ENCODE peak calls at places on chromosomes 12 and 14, in seven cellular contexts. One of them, this sample, is unnamed.
A peak's percentile ranks its signal among the peaks of the same experiment; 100 is the strongest.

GRCh38 chr14:35229495-35230089 is 62.6 kb upstream of the PSMA6 start:
- DNase-seq in endothelial cell of umbilical vein: peak; percentile 41
- DNase-seq in uterus: no peak
- DNase-seq in A549: no peak
- DNase-seq in right lobe of liver: no peak
- DNase-seq in tibial nerve: no peak
- DNase-seq in OCI-LY7: peak; percentile 61
- DNase-seq in this sample: no peak

GRCh38 chr14:92507174-92507768 is 6.3 kb upstream of the RIN3 start:
- DNase-seq in right lobe of liver: no peak
- DNase-seq in tibial nerve: peak; percentile 20
- DNase-seq in uterus: no peak
- DNase-seq in endothelial cell of umbilical vein: no peak
- DNase-seq in OCI-LY7: peak; percentile 44
- DNase-seq in A549: no peak
- DNase-seq in this sample: no peak

GRCh38 chr14:63287661-63288483 is 30.9 kb downstream of the GPHB5 start:
- DNase-seq in uterus: no peak
- DNase-seq in endothelial cell of umbilical vein: no peak
- DNase-seq in OCI-LY7: no peak
- DNase-seq in right lobe of liver: no peak
- DNase-seq in A549: no peak
- DNase-seq in tibial nerve: no peak
- DNase-seq in this sample: no peak

GRCh38 chr12:1810931-1811280 is 9.5 kb upstream of the LRTM2 start:
- DNase-seq in right lobe of liver: no peak
- DNase-seq in uterus: no peak
- DNase-seq in tibial nerve: no peak
- DNase-seq in endothelial cell of umbilical vein: no peak
- DNase-seq in OCI-LY7: no peak
- DNase-seq in A549: no peak
- DNase-seq in this sample: no peak

GRCh38 chr12:18570543-18570942 is 167.3 kb downstream of the PLCZ1 start:
- DNase-seq in uterus: no peak
- DNase-seq in tibial nerve: no peak
- DNase-seq in endothelial cell of umbilical vein: no peak
- DNase-seq in A549: no peak
- DNase-seq in OCI-LY7: no peak
- DNase-seq in right lobe of liver: no peak
- DNase-seq in this sample: no peak

GRCh38 chr14:104800600-104801283 is at the start of gene ZBTB42:
- DNase-seq in endothelial cell of umbilical vein: peak; percentile 42
- DNase-seq in right lobe of liver: peak; percentile 87
- DNase-seq in tibial nerve: no peak
- DNase-seq in A549: no peak
- DNase-seq in uterus: peak; percentile 60
- DNase-seq in OCI-LY7: peak; percentile 53
- DNase-seq in this sample: peak; percentile 60

GRCh38 chr12:124734224-124734788 is 129.4 kb downstream of the SCARB1 start:
- DNase-seq in tibial nerve: peak; percentile 55
- DNase-seq in uterus: no peak
- DNase-seq in right lobe of liver: no peak
- DNase-seq in endothelial cell of umbilical vein: no peak
- DNase-seq in A549: peak; percentile 62
- DNase-seq in OCI-LY7: no peak
- DNase-seq in this sample: no peak

GRCh38 chr12:41962171-41962572 is 182.5 kb downstream of the GXYLT1 start:
- DNase-seq in right lobe of liver: peak; percentile 20
- DNase-seq in OCI-LY7: no peak
- DNase-seq in uterus: no peak
- DNase-seq in tibial nerve: no peak
- DNase-seq in A549: no peak
- DNase-seq in endothelial cell of umbilical vein: no peak
- DNase-seq in this sample: no peak

GRCh38 chr14:100547633-100548294 is 39.5 kb downstream of the BEGAIN start:
- DNase-seq in tibial nerve: peak; percentile 59
- DNase-seq in OCI-LY7: peak; percentile 18
- DNase-seq in right lobe of liver: peak; percentile 51
- DNase-seq in A549: no peak
- DNase-seq in uterus: peak; percentile 79
- DNase-seq in endothelial cell of umbilical vein: peak; percentile 34
- DNase-seq in this sample: no peak

GRCh38 chr14:74085047-74085637 is 386 bp downstream of the LIN52 start:
- DNase-seq in A549: peak; percentile 9
- DNase-seq in endothelial cell of umbilical vein: no peak
- DNase-seq in uterus: no peak
- DNase-seq in right lobe of liver: no peak
- DNase-seq in tibial nerve: no peak
- DNase-seq in OCI-LY7: peak; percentile 12
- DNase-seq in this sample: no peak

GRCh38 chr12:67415473-67415872 is 146.3 kb downstream of the CAND1 start:
- DNase-seq in A549: peak; percentile 34
- DNase-seq in right lobe of liver: no peak
- DNase-seq in uterus: no peak
- DNase-seq in OCI-LY7: peak; percentile 35
- DNase-seq in endothelial cell of umbilical vein: no peak
- DNase-seq in tibial nerve: peak; percentile 16
- DNase-seq in this sample: no peak

GRCh38 chr12:38921025-38921677 is 15.8 kb upstream of the CPNE8 start:
- DNase-seq in uterus: no peak
- DNase-seq in tibial nerve: peak; percentile 59
- DNase-seq in OCI-LY7: peak; percentile 43
- DNase-seq in right lobe of liver: peak; percentile 32
- DNase-seq in A549: peak; percentile 83
- DNase-seq in endothelial cell of umbilical vein: peak; percentile 68
- DNase-seq in this sample: no peak

GRCh38 chr12:117114784-117115183 is 15.6 kb upstream of the TESC start:
- DNase-seq in endothelial cell of umbilical vein: no peak
- DNase-seq in A549: no peak
- DNase-seq in OCI-LY7: no peak
- DNase-seq in tibial nerve: no peak
- DNase-seq in right lobe of liver: no peak
- DNase-seq in uterus: no peak
- DNase-seq in this sample: no peak

GRCh38 chr12:6225630-6226001 is 25.4 kb downstream of the CD9 start:
- DNase-seq in uterus: no peak
- DNase-seq in right lobe of liver: no peak
- DNase-seq in A549: no peak
- DNase-seq in OCI-LY7: no peak
- DNase-seq in endothelial cell of umbilical vein: no peak
- DNase-seq in tibial nerve: no peak
- DNase-seq in this sample: no peak

GRCh38 chr12:8088574-8088973 is 6.5 kb downstream of the NECAP1 start:
- DNase-seq in endothelial cell of umbilical vein: no peak
- DNase-seq in uterus: no peak
- DNase-seq in tibial nerve: no peak
- DNase-seq in OCI-LY7: no peak
- DNase-seq in A549: no peak
- DNase-seq in right lobe of liver: no peak
- DNase-seq in this sample: peak; percentile 26

GRCh38 chr12:62158416-62159360 is 101.5 kb upstream of the USP15 start:
- DNase-seq in tibial nerve: no peak
- DNase-seq in endothelial cell of umbilical vein: no peak
- DNase-seq in OCI-LY7: no peak
- DNase-seq in A549: no peak
- DNase-seq in uterus: no peak
- DNase-seq in right lobe of liver: no peak
- DNase-seq in this sample: no peak

GRCh38 chr12:105724651-105725050 is 394.2 kb downstream of the C12orf75 start:
- DNase-seq in OCI-LY7: no peak
- DNase-seq in A549: no peak
- DNase-seq in endothelial cell of umbilical vein: no peak
- DNase-seq in right lobe of liver: no peak
- DNase-seq in uterus: no peak
- DNase-seq in tibial nerve: no peak
- DNase-seq in this sample: no peak

GRCh38 chr12:119156401-119156800 is 22.3 kb upstream of the HSPB8 start:
- DNase-seq in endothelial cell of umbilical vein: no peak
- DNase-seq in OCI-LY7: no peak
- DNase-seq in tibial nerve: no peak
- DNase-seq in uterus: no peak
- DNase-seq in A549: peak; percentile 11
- DNase-seq in right lobe of liver: no peak
- DNase-seq in this sample: no peak

GRCh38 chr12:2856901-2857495 is at the start of gene TEX52:
- DNase-seq in right lobe of liver: no peak
- DNase-seq in A549: no peak
- DNase-seq in endothelial cell of umbilical vein: no peak
- DNase-seq in tibial nerve: no peak
- DNase-seq in uterus: no peak
- DNase-seq in OCI-LY7: no peak
- DNase-seq in this sample: no peak

GRCh38 chr12:88951860-88952483 is 371.7 kb upstream of the KITLG start:
- DNase-seq in right lobe of liver: no peak
- DNase-seq in tibial nerve: no peak
- DNase-seq in endothelial cell of umbilical vein: peak; percentile 10
- DNase-seq in OCI-LY7: no peak
- DNase-seq in uterus: no peak
- DNase-seq in A549: no peak
- DNase-seq in this sample: no peak

GRCh38 chr12:93526786-93527428 is 45.6 kb upstream of the SOCS2 start:
- DNase-seq in tibial nerve: no peak
- DNase-seq in uterus: no peak
- DNase-seq in A549: peak; percentile 92
- DNase-seq in right lobe of liver: no peak
- DNase-seq in OCI-LY7: no peak
- DNase-seq in endothelial cell of umbilical vein: peak; percentile 62
- DNase-seq in this sample: no peak

GRCh38 chr14:94306047-94306978 is 13.2 kb upstream of the SERPINA10 start:
- DNase-seq in endothelial cell of umbilical vein: no peak
- DNase-seq in uterus: no peak
- DNase-seq in OCI-LY7: no peak
- DNase-seq in tibial nerve: no peak
- DNase-seq in right lobe of liver: no peak
- DNase-seq in A549: no peak
- DNase-seq in this sample: no peak

GRCh38 chr14:94310248-94310647 is 12.9 kb downstream of the SERPINA6 start:
- DNase-seq in A549: no peak
- DNase-seq in tibial nerve: no peak
- DNase-seq in uterus: no peak
- DNase-seq in endothelial cell of umbilical vein: no peak
- DNase-seq in right lobe of liver: no peak
- DNase-seq in OCI-LY7: no peak
- DNase-seq in this sample: no peak

GRCh38 chr14:94305620-94306019 is 12.6 kb upstream of the SERPINA10 start:
- DNase-seq in A549: no peak
- DNase-seq in OCI-LY7: no peak
- DNase-seq in tibial nerve: no peak
- DNase-seq in right lobe of liver: no peak
- DNase-seq in uterus: no peak
- DNase-seq in endothelial cell of umbilical vein: no peak
- DNase-seq in this sample: no peak

GRCh38 chr14:94309721-94310120 is 13.4 kb downstream of the SERPINA6 start:
- DNase-seq in endothelial cell of umbilical vein: no peak
- DNase-seq in tibial nerve: no peak
- DNase-seq in uterus: no peak
- DNase-seq in right lobe of liver: no peak
- DNase-seq in OCI-LY7: no peak
- DNase-seq in A549: no peak
- DNase-seq in this sample: no peak

GRCh38 chr14:94307410-94307992 is 14.4 kb upstream of the SERPINA10 start:
- DNase-seq in tibial nerve: no peak
- DNase-seq in right lobe of liver: no peak
- DNase-seq in OCI-LY7: no peak
- DNase-seq in A549: peak; percentile 51
- DNase-seq in uterus: no peak
- DNase-seq in endothelial cell of umbilical vein: no peak
- DNase-seq in this sample: no peak
- TF ChIP-seq CTCF in tibial nerve: no peak
- TF ChIP-seq CTCF in right lobe of liver: peak; percentile 48
- TF ChIP-seq CTCF in OCI-LY7: peak; percentile 69
- TF ChIP-seq CTCF in A549: no peak
- TF ChIP-seq CTCF in uterus: no peak
- TF ChIP-seq CTCF in endothelial cell of umbilical vein: no peak
- TF ChIP-seq CTCF in this sample: no peak

GRCh38 chr14:76998777-76999366 is 29.6 kb downstream of the IRF2BPL start:
- DNase-seq in tibial nerve: no peak
- DNase-seq in endothelial cell of umbilical vein: no peak
- DNase-seq in OCI-LY7: no peak
- DNase-seq in A549: no peak
- DNase-seq in uterus: no peak
- DNase-seq in right lobe of liver: no peak
- DNase-seq in this sample: no peak
- H3K27ac ChIP-seq in tibial nerve: no peak overlapping the region
- H3K27ac ChIP-seq in endothelial cell of umbilical vein: no peak overlapping the region
- H3K27ac ChIP-seq in OCI-LY7: no peak overlapping the region
- H3K27ac ChIP-seq in A549: no peak overlapping the region
- H3K27ac ChIP-seq in uterus: no peak overlapping the region
- H3K27ac ChIP-seq in right lobe of liver: no peak overlapping the region
- H3K27ac ChIP-seq in this sample: no peak overlapping the region

DNA sequence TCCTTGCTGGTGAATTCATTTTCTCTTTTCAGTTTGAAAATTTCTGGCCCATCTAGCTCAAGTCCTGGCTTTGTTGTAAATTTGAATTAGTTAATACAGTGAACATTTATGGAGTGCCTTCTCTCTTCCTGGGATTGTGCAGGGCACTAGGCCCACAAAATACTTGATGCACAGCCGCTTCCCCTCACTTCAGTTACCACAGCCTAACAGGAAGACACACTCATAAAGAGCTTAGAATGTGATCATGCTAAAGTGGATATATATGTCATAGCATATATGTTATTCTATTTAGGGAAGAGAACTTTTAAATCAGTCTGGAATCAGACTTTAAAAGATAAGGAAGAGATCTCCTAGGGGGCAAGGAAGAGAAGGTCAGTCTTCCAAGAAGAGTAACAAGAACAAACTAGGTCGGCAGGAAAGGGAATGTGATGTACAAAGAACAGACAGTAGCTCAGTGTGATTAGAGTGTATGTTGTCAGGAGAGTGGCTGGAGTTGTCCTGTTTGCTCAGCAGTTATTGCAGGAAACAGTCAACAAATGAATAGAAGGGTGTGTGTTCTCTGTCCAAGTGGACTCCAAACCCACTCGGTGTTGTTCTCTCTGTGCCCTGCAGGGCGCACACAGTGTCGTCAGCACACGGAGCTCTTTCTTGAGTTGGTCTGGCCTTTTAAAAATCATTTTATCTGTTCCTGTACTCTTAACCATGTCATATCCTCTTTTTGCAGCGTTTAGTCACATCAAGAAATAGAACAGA is 74.4 kb downstream of the DAAM1 start:
- DNase-seq in A549: peak; percentile 42
- DNase-seq in right lobe of liver: peak; percentile 29
- DNase-seq in uterus: no peak
- DNase-seq in endothelial cell of umbilical vein: peak; percentile 21
- DNase-seq in tibial nerve: no peak
- DNase-seq in OCI-LY7: no peak
- DNase-seq in this sample: no peak
- TF ChIP-seq CTCF in A549: no peak
- TF ChIP-seq CTCF in right lobe of liver: peak; percentile 35
- TF ChIP-seq CTCF in uterus: no peak
- TF ChIP-seq CTCF in endothelial cell of umbilical vein: peak; percentile 15
- TF ChIP-seq CTCF in tibial nerve: no peak
- TF ChIP-seq CTCF in OCI-LY7: peak; percentile 42
- TF ChIP-seq CTCF in this sample: no peak

DNA sequence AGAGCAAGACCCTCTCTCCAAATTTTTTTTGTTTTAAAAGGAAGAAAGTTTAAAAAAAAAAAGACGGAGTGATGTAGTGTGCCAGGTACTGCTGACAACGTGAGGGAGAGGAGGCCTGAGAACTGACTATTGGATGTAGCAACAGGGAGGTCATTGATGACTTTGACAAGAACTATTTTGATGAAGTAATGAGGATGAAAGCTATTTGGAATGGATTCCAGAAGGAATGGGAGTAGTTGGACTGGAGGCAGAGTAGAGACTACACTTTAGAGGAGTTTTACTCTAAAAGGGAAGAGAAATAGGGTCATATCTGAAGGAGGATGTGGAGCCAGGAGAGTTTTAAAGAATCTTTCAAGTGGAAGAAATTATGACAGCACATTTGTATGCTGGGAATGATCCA is 27.8 kb upstream of the SLC38A2 start:
- DNase-seq in A549: no peak
- DNase-seq in uterus: no peak
- DNase-seq in right lobe of liver: no peak
- DNase-seq in OCI-LY7: no peak
- DNase-seq in endothelial cell of umbilical vein: no peak
- DNase-seq in tibial nerve: no peak
- DNase-seq in this sample: no peak
- H3K27ac ChIP-seq in A549: no peak overlapping the region
- H3K27ac ChIP-seq in uterus: peak overlapping the region; percentile 97
- H3K27ac ChIP-seq in right lobe of liver: no peak overlapping the region
- H3K27ac ChIP-seq in OCI-LY7: no peak overlapping the region
- H3K27ac ChIP-seq in endothelial cell of umbilical vein: no peak overlapping the region
- H3K27ac ChIP-seq in tibial nerve: no peak overlapping the region
- H3K27ac ChIP-seq in this sample: no peak overlapping the region